ENCODE peak calls at places on chromosomes 5 and 9, in ten cellular contexts. O, K, S, A, W, L, Z, E, D and V are unnamed samples.

GRCh38 chr5:172731286-172732073 is 39.5 kb downstream of the DUSP1 start:
- DNase-seq in O (no peak), K (peak), S (peak), A (peak), W (peak), L (no peak), Z (peak), E (no peak), D (no peak), V (peak)

GRCh38 chr9:113572076-113572861 is 108.7 kb downstream of the RGS3 start:
- DNase-seq in O (no peak), K (no peak), S (no peak), A (no peak), W (no peak), L (no peak), Z (peak), E (no peak), D (no peak), V (no peak)

GRCh38 chr5:115526604-115527003 is 18.0 kb downstream of the FEM1C start:
- DNase-seq in O (no peak), K (no peak), S (no peak), A (no peak), W (no peak), L (no peak), Z (no peak), E (no peak), D (no peak), V (no peak)

GRCh38 chr5:6541256-6542013 is 91.4 kb downstream of the NSUN2 start:
- DNase-seq in O (no peak), K (no peak), S (no peak), A (no peak), W (no peak), L (no peak), Z (no peak), E (no peak), D (no peak), V (no peak)

GRCh38 chr9:106885451-106885850 is 22.5 kb downstream of the ZNF462 start:
- DNase-seq in O (no peak), K (peak), S (peak), A (no peak), W (peak), L (peak), Z (no peak), E (no peak), D (peak), V (peak)

GRCh38 chr9:18490591-18491370 is 16.8 kb downstream of the ADAMTSL1 start:
- DNase-seq in O (no peak), K (no peak), S (peak), A (no peak), W (peak), L (peak), Z (peak), E (no peak), D (peak), V (peak)

GRCh38 chr5:174951151-174951780 is 226.9 kb downstream of the MSX2 start:
- DNase-seq in O (peak), K (peak), S (peak), A (peak), W (peak), L (peak), Z (no peak), E (peak), D (peak), V (peak)

GRCh38 chr5:111472579-111472978 is 39.8 kb downstream of the STARD4 start:
- DNase-seq in O (no peak), K (no peak), S (no peak), A (no peak), W (no peak), L (no peak), Z (no peak), E (no peak), D (no peak), V (no peak)

GRCh38 chr5:103461223-103461622 is 101.4 kb downstream of the NUDT12 start:
- DNase-seq in O (no peak), K (no peak), S (peak), A (no peak), W (peak), L (peak), Z (no peak), E (no peak), D (peak), V (peak)

GRCh38 chr5:122401991-122402710 is 90.1 kb downstream of the SNCAIP start:
- DNase-seq in O (no peak), K (no peak), S (peak), A (no peak), W (peak), L (no peak), Z (no peak), E (no peak), D (no peak), V (no peak)

GRCh38 chr9:69621735-69622460 is 50.3 kb downstream of the APBA1 start:
- DNase-seq in O (no peak), K (no peak), S (peak), A (no peak), W (no peak), L (peak), Z (no peak), E (no peak), D (no peak), V (no peak)

GRCh38 chr5:172428224-172429166 is 25.8 kb downstream of the SH3PXD2B start:
- DNase-seq in O (no peak), K (no peak), S (no peak), A (no peak), W (no peak), L (no peak), Z (no peak), E (no peak), D (no peak), V (no peak)

GRCh38 chr9:73199886-73200285 is 48.2 kb downstream of the ANXA1 start:
- DNase-seq in O (no peak), K (peak), S (no peak), A (peak), W (peak), L (no peak), Z (no peak), E (peak), D (no peak), V (no peak)
- TF ChIP-seq CTCF in O (no peak), K (peak), S (peak), A (peak), W (peak), L (peak), Z (no peak), E (no peak), D (no peak), V (peak)

GRCh38 chr5:79924936-79925893 is 65.8 kb downstream of the MTX3 start:
- DNase-seq in O (no peak), K (no peak), S (no peak), A (no peak), W (peak), L (peak), Z (no peak), E (no peak), D (peak), V (peak)
- TF ChIP-seq CTCF in O (no peak), K (peak), S (peak), A (peak), W (no peak), L (peak), Z (no peak), E (no peak), D (peak), V (peak)

DNA sequence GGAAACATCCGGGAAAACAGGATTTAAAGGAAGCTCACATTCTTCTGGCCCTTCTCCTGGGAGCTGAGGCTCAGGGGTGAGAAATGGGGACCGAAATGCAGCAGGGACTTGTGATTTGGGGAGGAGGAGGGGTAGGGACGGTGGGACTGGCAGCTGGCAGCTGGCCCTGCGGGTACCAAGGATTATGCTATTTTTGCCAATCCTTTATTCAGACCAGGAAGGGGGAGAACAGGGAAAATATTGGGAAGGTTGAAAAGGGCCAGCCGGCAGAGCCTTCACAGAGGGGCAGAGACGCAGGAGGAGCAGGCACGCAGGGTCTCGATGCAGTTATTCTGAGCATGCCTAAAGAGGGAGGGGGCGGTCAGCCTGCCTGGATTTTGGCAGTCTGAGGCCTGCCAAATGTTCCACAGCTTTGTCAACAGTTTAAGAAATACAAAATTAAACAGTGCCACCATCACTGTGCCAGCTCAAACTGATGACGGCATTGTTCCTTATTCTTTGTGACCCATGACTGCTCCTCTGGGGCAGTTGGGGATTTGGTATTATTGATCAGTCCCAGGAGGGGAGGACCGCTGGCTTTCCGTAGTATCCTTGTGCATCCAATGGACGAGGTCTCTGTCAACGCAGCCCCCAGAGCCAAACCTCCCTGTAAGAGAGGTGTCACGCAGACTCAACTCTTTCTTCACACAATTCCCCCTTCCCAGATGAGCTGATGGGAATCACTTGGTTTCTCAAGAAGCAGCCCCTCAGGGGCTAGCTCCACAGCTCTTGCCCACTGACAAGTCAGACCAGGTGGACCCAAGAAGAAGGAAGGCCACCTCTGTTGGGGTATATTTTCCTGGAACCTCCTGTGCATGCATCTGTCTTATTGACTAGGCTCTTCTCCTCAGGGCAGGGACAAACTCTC is 553.3 kb downstream of the BNC2 start:
- DNase-seq in O (no peak), K (no peak), S (no peak), A (no peak), W (no peak), L (no peak), Z (no peak), E (no peak), D (no peak), V (no peak)
- TF ChIP-seq CTCF in O (no peak), K (no peak), S (no peak), A (no peak), W (no peak), L (no peak), Z (no peak), E (no peak), D (no peak), V (no peak)

GRCh38 chr9:123399803-123400378 is 43.9 kb downstream of the CRB2 start:
- DNase-seq in O (no peak), K (no peak), S (no peak), A (no peak), W (no peak), L (no peak), Z (no peak), E (peak), D (no peak), V (no peak)
- TF ChIP-seq CTCF in O (peak), K (peak), S (peak), A (no peak), W (peak), L (peak), Z (peak), E (peak), D (peak), V (peak)

DNA sequence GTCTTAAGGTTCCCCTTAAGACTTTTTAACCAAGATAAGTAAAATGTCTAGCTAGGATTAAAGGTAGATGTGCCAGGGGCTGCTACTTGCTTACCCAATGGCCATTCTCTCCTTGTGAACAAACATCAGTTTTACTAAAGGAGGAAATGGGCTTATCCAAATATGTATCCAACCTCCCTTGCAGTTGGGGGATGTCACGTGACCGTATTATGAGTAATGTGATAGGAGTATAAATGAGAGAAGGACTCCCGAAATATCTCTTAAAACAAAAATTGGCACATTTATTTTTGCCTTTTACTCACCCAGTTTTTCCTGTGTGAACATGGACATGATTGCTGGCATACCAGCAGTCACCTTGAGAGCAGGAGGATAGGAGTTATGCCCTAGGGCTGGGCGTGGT is 247.9 kb downstream of the NFIB start:
- DNase-seq in O (no peak), K (no peak), S (no peak), A (no peak), W (no peak), L (no peak), Z (no peak), E (no peak), D (no peak), V (no peak)
- TF ChIP-seq CTCF in O (no peak), K (no peak), S (no peak), A (no peak), W (no peak), L (no peak), Z (no peak), E (no peak), D (no peak), V (no peak)

GRCh38 chr5:178284095-178284675 is 51.6 kb upstream of the PHYKPL start:
- DNase-seq in O (no peak), K (no peak), S (peak), A (no peak), W (peak), L (no peak), Z (no peak), E (no peak), D (peak), V (peak)
- TF ChIP-seq CTCF in O (peak), K (peak), S (peak), A (peak), W (peak), L (peak), Z (peak), E (peak), D (peak), V (peak)

GRCh38 chr9:26856413-26857032 is 36.1 kb downstream of the CAAP1 start:
- DNase-seq in O (no peak), K (peak), S (peak), A (peak), W (peak), L (peak), Z (no peak), E (peak), D (peak), V (peak)
- TF ChIP-seq CTCF in O (peak), K (peak), S (peak), A (peak), W (peak), L (peak), Z (no peak), E (peak), D (peak), V (peak)

DNA sequence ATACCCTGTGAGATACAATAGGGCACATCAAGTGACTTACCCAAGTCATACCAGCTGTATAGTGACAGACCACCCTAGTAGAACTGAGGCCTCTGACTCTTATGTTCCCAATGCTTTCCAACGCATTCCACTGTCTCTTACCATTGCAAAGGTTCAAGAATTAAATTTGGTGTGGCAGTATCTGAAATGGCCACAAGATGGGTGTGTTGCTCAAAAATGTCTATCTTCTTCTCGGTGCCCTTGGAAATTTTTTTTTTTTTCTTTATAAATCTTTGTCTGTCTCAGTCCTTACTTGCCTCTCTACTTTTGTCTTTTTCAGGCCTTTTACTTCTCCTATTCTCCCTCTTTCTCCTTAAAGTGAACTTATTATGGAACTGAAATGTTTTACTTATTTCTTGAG is 48.4 kb downstream of the GPR21 start:
- DNase-seq in O (no peak), K (no peak), S (peak), A (no peak), W (peak), L (peak), Z (no peak), E (peak), D (peak), V (peak)
- TF ChIP-seq CTCF in O (peak), K (peak), S (peak), A (peak), W (peak), L (peak), Z (peak), E (peak), D (peak), V (peak)

DNA sequence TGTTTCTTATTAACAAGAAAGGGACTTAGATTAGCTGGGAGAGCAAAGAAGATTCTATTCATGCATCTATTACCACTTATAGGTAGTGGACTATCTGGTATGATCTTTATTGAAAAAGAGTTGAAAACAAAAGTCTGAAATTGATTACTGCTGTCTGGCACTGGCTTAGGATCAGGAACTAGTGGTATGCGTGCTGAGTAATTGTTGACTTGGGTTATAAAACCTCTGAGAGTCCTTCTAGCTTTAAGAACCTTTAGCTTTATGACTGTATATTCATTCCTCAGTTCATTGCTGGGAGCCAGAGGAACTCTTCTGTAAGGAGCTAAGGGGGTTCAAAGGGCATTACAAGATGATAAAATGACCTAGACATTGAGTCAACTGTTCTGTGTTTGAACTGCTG is 7.6 kb downstream of the SLC1A1 start:
- DNase-seq in O (no peak), K (peak), S (no peak), A (no peak), W (no peak), L (peak), Z (no peak), E (no peak), D (peak), V (peak)
- TF ChIP-seq CTCF in O (no peak), K (no peak), S (no peak), A (no peak), W (no peak), L (no peak), Z (no peak), E (no peak), D (no peak), V (no peak)